ENCODE peak calls at places on chromosome 2, in ten cellular contexts. F, L, G, R, H, Z, B, P, I and W are unnamed samples.

GRCh38 chr2:8620611-8621382 is 61.1 kb upstream of the ID2 start:
- DNase-seq in F (no peak), L (no peak), G (no peak), R (no peak), H (no peak), Z (no peak), B (no peak), P (no peak), I (no peak), W (no peak)

GRCh38 chr2:128685841-128686497 is 367.3 kb upstream of the HS6ST1 start:
- DNase-seq in F (no peak), L (no peak), G (no peak), R (peak), H (no peak), Z (no peak), B (no peak), P (no peak), I (no peak), W (no peak)

GRCh38 chr2:197804758-197805597 is 585 bp downstream of the PLCL1 start:
- DNase-seq in F (peak), L (peak), G (peak), R (peak), H (no peak), Z (no peak), B (no peak), P (peak), I (no peak), W (no peak)

GRCh38 chr2:65031341-65032015 is 24.7 kb upstream of the CEP68 start:
- DNase-seq in F (no peak), L (no peak), G (no peak), R (no peak), H (no peak), Z (no peak), B (peak), P (peak), I (no peak), W (no peak)

GRCh38 chr2:32064021-32064678 is 794 bp downstream of the SPAST start:
- DNase-seq in F (no peak), L (peak), G (no peak), R (no peak), H (peak), Z (peak), B (peak), P (peak), I (peak), W (no peak)

GRCh38 chr2:45649855-45650806 is 1.3 kb upstream of the PRKCE start:
- DNase-seq in F (peak), L (peak), G (peak), R (peak), H (peak), Z (peak), B (peak), P (peak), I (peak), W (peak)

GRCh38 chr2:195319112-195319460 is 337.9 kb upstream of the SLC39A10 start:
- DNase-seq in F (no peak), L (no peak), G (no peak), R (no peak), H (peak), Z (peak), B (no peak), P (no peak), I (peak), W (no peak)

GRCh38 chr2:162244559-162245031 is 1.4 kb upstream of the FAP start:
- DNase-seq in F (no peak), L (no peak), G (peak), R (no peak), H (peak), Z (peak), B (no peak), P (no peak), I (peak), W (no peak)

GRCh38 chr2:96119981-96120720 is 3.8 kb upstream of the ADRA2B start:
- DNase-seq in F (no peak), L (no peak), G (peak), R (no peak), H (no peak), Z (no peak), B (no peak), P (peak), I (no peak), W (no peak)

GRCh38 chr2:148533685-148534084 is 110.9 kb upstream of the EPC2 start:
- DNase-seq in F (no peak), L (no peak), G (no peak), R (peak), H (no peak), Z (no peak), B (no peak), P (no peak), I (no peak), W (no peak)

GRCh38 chr2:85307527-85307897 is 20.3 kb downstream of the TGOLN2 start:
- DNase-seq in F (no peak), L (no peak), G (no peak), R (no peak), H (no peak), Z (no peak), B (no peak), P (no peak), I (no peak), W (no peak)

GRCh38 chr2:85310330-85310729 is 17.5 kb downstream of the TGOLN2 start:
- DNase-seq in F (no peak), L (no peak), G (no peak), R (no peak), H (no peak), Z (no peak), B (peak), P (peak), I (no peak), W (no peak)

GRCh38 chr2:85309699-85310321 is 18.0 kb downstream of the TGOLN2 start:
- DNase-seq in F (no peak), L (no peak), G (no peak), R (no peak), H (no peak), Z (no peak), B (no peak), P (no peak), I (no peak), W (no peak)

GRCh38 chr2:85308201-85308600 is 19.6 kb downstream of the TGOLN2 start:
- DNase-seq in F (no peak), L (no peak), G (no peak), R (no peak), H (no peak), Z (no peak), B (no peak), P (no peak), I (no peak), W (no peak)

GRCh38 chr2:85308951-85309555 is 18.7 kb downstream of the TGOLN2 start:
- DNase-seq in F (peak), L (no peak), G (peak), R (no peak), H (no peak), Z (no peak), B (no peak), P (no peak), I (no peak), W (no peak)
- H3K4me3 ChIP-seq in F (no peak), L (no peak), G (no peak), R (no peak), H (no peak), Z (no peak), B (no peak), P (no peak), I (no peak), W (no peak)

GRCh38 chr2:102229141-102229764 is 42.4 kb downstream of the IL1RL2 start:
- DNase-seq in F (no peak), L (no peak), G (no peak), R (no peak), H (peak), Z (no peak), B (no peak), P (no peak), I (no peak), W (no peak)
- H3K4me3 ChIP-seq in F (no peak), L (no peak), G (no peak), R (no peak), H (no peak), Z (no peak), B (no peak), P (no peak), I (no peak), W (no peak)

GRCh38 chr2:54545700-54546450 is 89.7 kb downstream of the SPTBN1 start:
- DNase-seq in F (no peak), L (no peak), G (no peak), R (no peak), H (peak), Z (peak), B (no peak), P (no peak), I (no peak), W (no peak)
- H3K4me3 ChIP-seq in F (no peak), L (no peak), G (no peak), R (no peak), H (no peak), Z (no peak), B (no peak), P (no peak), I (no peak), W (no peak)

DNA sequence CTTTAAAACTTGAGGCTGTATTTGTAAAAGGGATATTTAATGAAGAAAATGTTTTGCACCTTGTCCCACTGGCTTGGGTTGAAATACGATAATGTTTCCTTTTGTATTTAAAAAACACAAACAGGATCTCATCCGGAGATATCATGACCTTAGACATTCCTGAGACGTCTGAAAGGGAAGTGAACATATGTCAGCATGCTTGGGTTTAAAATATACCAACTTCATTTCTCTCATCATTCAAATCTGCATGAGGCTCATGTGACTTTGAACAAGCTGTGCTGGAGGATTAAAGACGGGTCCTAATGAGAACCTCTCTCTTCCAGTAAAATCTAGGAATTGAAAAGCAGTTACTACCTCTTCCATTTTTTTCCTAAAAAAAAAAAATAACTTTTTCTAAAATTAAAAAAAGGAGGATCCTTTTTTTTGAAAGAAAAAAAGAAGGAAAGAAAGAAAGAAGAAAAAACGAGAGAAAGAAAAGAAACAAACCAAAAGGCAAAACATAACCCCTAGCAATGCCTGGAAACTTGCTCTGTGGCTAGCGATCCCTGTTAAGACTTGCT is 106.8 kb upstream of the ZFP36L2 start:
- DNase-seq in F (no peak), L (peak), G (no peak), R (no peak), H (no peak), Z (no peak), B (no peak), P (no peak), I (no peak), W (no peak)
- H3K4me3 ChIP-seq in F (no peak), L (no peak), G (peak), R (no peak), H (no peak), Z (no peak), B (no peak), P (no peak), I (no peak), W (peak)

GRCh38 chr2:38068228-38068627 is 7.7 kb downstream of the CYP1B1 start:
- DNase-seq in F (no peak), L (no peak), G (no peak), R (no peak), H (no peak), Z (no peak), B (no peak), P (no peak), I (no peak), W (no peak)
- H3K4me3 ChIP-seq in F (no peak), L (no peak), G (peak), R (no peak), H (no peak), Z (no peak), B (no peak), P (no peak), I (no peak), W (no peak)

GRCh38 chr2:229090231-229090630 is 180.9 kb downstream of the PID1 start:
- DNase-seq in F (peak), L (no peak), G (no peak), R (no peak), H (peak), Z (no peak), B (no peak), P (no peak), I (no peak), W (no peak)
- H3K4me3 ChIP-seq in F (no peak), L (no peak), G (no peak), R (no peak), H (no peak), Z (no peak), B (no peak), P (no peak), I (no peak), W (no peak)

GRCh38 chr2:231160701-231161100 is 35.9 kb upstream of the HTR2B start:
- DNase-seq in F (no peak), L (no peak), G (no peak), R (no peak), H (no peak), Z (no peak), B (no peak), P (no peak), I (no peak), W (no peak)
- H3K4me3 ChIP-seq in F (no peak), L (no peak), G (no peak), R (no peak), H (no peak), Z (no peak), B (no peak), P (no peak), I (no peak), W (no peak)